ENCODE peak calls at places on chromosomes 11 and 22, in five cellular contexts. A, B, P, K and R are unnamed samples.

GRCh38 chr11:6611092-6612007 is 666 bp downstream of the TAF10 start:
- DNase-seq in A (peak; percentile 11), P (no peak), B (no peak), K (no peak), R (peak; percentile 28)

GRCh38 chr11:7533199-7534029 is 19.6 kb downstream of the PPFIBP2 start:
- DNase-seq in A (no peak), K (no peak), B (no peak), P (no peak), R (no peak)

GRCh38 chr11:24842308-24842707 is 345.5 kb downstream of the LUZP2 start:
- DNase-seq in K (no peak), B (no peak), P (no peak), A (no peak), R (no peak)

GRCh38 chr11:119728226-119728626 is 774 bp downstream of the NECTIN1 start:
- DNase-seq in B (no peak), A (no peak), K (no peak), P (no peak), R (peak; percentile 20)

GRCh38 chr22:47023871-47024270 is 261.4 kb downstream of the TBC1D22A start:
- DNase-seq in B (no peak), P (no peak), A (no peak), K (no peak), R (no peak)

GRCh38 chr22:45460288-45461109 is 42.2 kb upstream of the FBLN1 start:
- DNase-seq in A (peak; percentile 26), P (no peak), B (no peak), K (no peak), R (no peak)

GRCh38 chr11:131218542-131218941 is 151.9 kb upstream of the NTM start:
- DNase-seq in K (no peak), A (no peak), P (no peak), B (no peak), R (no peak)

GRCh38 chr11:66157182-66157864 is 87.3 kb downstream of the PACS1 start:
- DNase-seq in B (no peak), K (no peak), A (no peak), P (peak; percentile 29), R (peak; percentile 27)

GRCh38 chr22:21963286-21963685 is 10.6 kb upstream of the PPM1F start:
- DNase-seq in A (no peak), K (no peak), B (no peak), P (no peak), R (no peak)

GRCh38 chr11:15159085-15159484 is 44.4 kb downstream of the INSC start:
- DNase-seq in K (no peak), A (no peak), P (no peak), B (no peak), R (peak; percentile 63)

GRCh38 chr11:83827520-83827919 is 541.4 kb upstream of the CCDC90B start:
- DNase-seq in B (no peak), A (no peak), P (no peak), K (no peak), R (peak; percentile 11)

GRCh38 chr22:29311468-29312217 is 3.9 kb downstream of the RASL10A start:
- DNase-seq in K (no peak), B (no peak), A (peak; percentile 55), P (no peak), R (peak; percentile 42)

GRCh38 chr11:114180301-114181055 is 115.7 kb upstream of the NNMT start:
- DNase-seq in K (no peak), P (no peak), B (no peak), A (no peak), R (peak; percentile 7)

GRCh38 chr11:36088234-36088975 is 144.5 kb downstream of the LDLRAD3 start:
- DNase-seq in A (no peak), K (no peak), P (no peak), B (no peak), R (no peak)

GRCh38 chr22:42330953-42331525 is 60.6 kb upstream of the TCF20 start:
- DNase-seq in P (no peak), A (peak; percentile 17), K (no peak), B (no peak), R (no peak)

GRCh38 chr11:113331436-113331835 is 17.1 kb downstream of the TTC12 start:
- DNase-seq in K (no peak), A (no peak), B (no peak), P (no peak), R (no peak)

GRCh38 chr11:103295704-103296103 is 186.5 kb downstream of the DYNC2H1 start:
- DNase-seq in K (no peak), A (peak; percentile 20), P (peak; percentile 5), B (no peak), R (no peak)

GRCh38 chr11:123481647-123482046 is 51.6 kb downstream of the GRAMD1B start:
- DNase-seq in A (no peak), K (no peak), P (no peak), B (no peak), R (no peak)

GRCh38 chr22:50545522-50546325 is at the start of gene KLHDC7B:
- DNase-seq in P (peak; percentile 18), A (no peak), K (no peak), B (no peak), R (no peak)

GRCh38 chr22:38758276-38758945 is 2.6 kb upstream of the SUN2 start:
- DNase-seq in A (no peak), B (peak; percentile 80), P (no peak), K (no peak), R (no peak)

GRCh38 chr11:95337175-95337957 is 106.4 kb upstream of the SESN3 start:
- DNase-seq in A (peak; percentile 72), P (no peak), K (peak; percentile 4), B (peak; percentile 21), R (peak; percentile 3)

GRCh38 chr11:15195454-15196200 is 80.9 kb downstream of the INSC start:
- DNase-seq in A (no peak), K (no peak), B (no peak), P (no peak), R (no peak)

GRCh38 chr22:48103126-48103875 is 1340.9 kb downstream of the TBC1D22A start:
- DNase-seq in A (no peak), K (no peak), P (no peak), B (no peak), R (no peak)

GRCh38 chr22:39622881-39623367 is 52.4 kb downstream of the CACNA1I start:
- DNase-seq in B (peak; percentile 60), K (peak; percentile 74), A (peak; percentile 15), P (no peak), R (no peak)

GRCh38 chr11:10032991-10033390 is 261.0 kb downstream of the SBF2 start:
- DNase-seq in B (no peak), A (no peak), K (no peak), P (peak; percentile 48), R (peak; percentile 24)

GRCh38 chr11:18495268-18495667 is 31.5 kb downstream of the TSG101 start:
- DNase-seq in A (no peak), K (no peak), B (no peak), P (no peak), R (no peak)

GRCh38 chr22:28123989-28124766 is 205.1 kb upstream of the PITPNB start:
- DNase-seq in A (no peak), B (no peak), P (no peak), K (no peak), R (peak; percentile 45)

GRCh38 chr22:17085277-17086091 is 684 bp downstream of the IL17RA start:
- DNase-seq in K (no peak), A (no peak), P (no peak), B (peak; percentile 47), R (no peak)

GRCh38 chr11:44992181-44992582 is 41.5 kb upstream of the TP53I11 start:
- DNase-seq in B (no peak), P (no peak), A (peak; percentile 14), K (no peak), R (peak; percentile 27)

GRCh38 chr11:76209956-76210885 is 3.9 kb upstream of the WNT11 start:
- DNase-seq in B (no peak), A (peak; percentile 66), P (peak; percentile 28), K (peak; percentile 37), R (peak; percentile 57)

GRCh38 chr11:86039094-86039493 is 29.8 kb downstream of the PICALM start:
- DNase-seq in K (no peak), A (no peak), B (no peak), P (no peak), R (no peak)

GRCh38 chr11:46912526-46913150 is 5.7 kb downstream of the LRP4 start:
- DNase-seq in A (no peak), K (peak; percentile 36), B (no peak), P (no peak), R (peak; percentile 37)

GRCh38 chr22:46967445-46968358 is 205.3 kb downstream of the TBC1D22A start:
- DNase-seq in A (no peak), P (no peak), B (no peak), K (no peak), R (no peak)

GRCh38 chr22:19346677-19347265 is 55.3 kb upstream of the CLTCL1 start:
- DNase-seq in A (no peak), B (no peak), K (no peak), P (no peak), R (no peak)

GRCh38 chr11:2795491-2795991 is 90.0 kb downstream of the CDKN1C start:
- DNase-seq in P (no peak), B (no peak), A (no peak), K (no peak), R (no peak)

GRCh38 chr11:93348931-93349330 is 18.4 kb downstream of the DEUP1 start:
- DNase-seq in P (no peak), B (no peak), K (no peak), A (no peak), R (no peak)